ENCODE peak calls at places on chromosomes 11 and 22, in nine cellular contexts. One of them, this sample, is unnamed.

GRCh38 chr11:123063396-123064267 is 1.7 kb upstream of the HSPA8 start:
- DNase-seq in NT2/D1: peak
- DNase-seq in stomach: peak
- DNase-seq in GM12865: peak
- DNase-seq in HL-60: peak
- DNase-seq in effector memory CD4-positive, alpha-beta T cell: no peak
- DNase-seq in esophagus squamous epithelium: no peak
- DNase-seq in colonic mucosa: peak
- DNase-seq in fibroblast of pulmonary artery: peak
- DNase-seq in this sample: peak

GRCh38 chr11:59755701-59756495 is 722 bp downstream of the STX3 start:
- DNase-seq in fibroblast of pulmonary artery: peak
- DNase-seq in NT2/D1: peak
- DNase-seq in esophagus squamous epithelium: no peak
- DNase-seq in HL-60: peak
- DNase-seq in effector memory CD4-positive, alpha-beta T cell: peak
- DNase-seq in stomach: peak
- DNase-seq in GM12865: no peak
- DNase-seq in colonic mucosa: peak
- DNase-seq in this sample: peak

GRCh38 chr22:42881982-42882656 is 25.0 kb upstream of the ARFGAP3 start:
- DNase-seq in HL-60: no peak
- DNase-seq in NT2/D1: no peak
- DNase-seq in effector memory CD4-positive, alpha-beta T cell: no peak
- DNase-seq in esophagus squamous epithelium: no peak
- DNase-seq in colonic mucosa: no peak
- DNase-seq in stomach: peak
- DNase-seq in GM12865: no peak
- DNase-seq in fibroblast of pulmonary artery: no peak
- DNase-seq in this sample: no peak

GRCh38 chr11:68770781-68771180 is 19.5 kb upstream of the TESMIN start:
- DNase-seq in GM12865: no peak
- DNase-seq in esophagus squamous epithelium: no peak
- DNase-seq in stomach: no peak
- DNase-seq in HL-60: no peak
- DNase-seq in NT2/D1: no peak
- DNase-seq in effector memory CD4-positive, alpha-beta T cell: no peak
- DNase-seq in colonic mucosa: no peak
- DNase-seq in fibroblast of pulmonary artery: no peak
- DNase-seq in this sample: no peak

GRCh38 chr11:64361659-64362058 is 2.7 kb downstream of the RPS6KA4 start:
- DNase-seq in stomach: no peak
- DNase-seq in esophagus squamous epithelium: no peak
- DNase-seq in fibroblast of pulmonary artery: no peak
- DNase-seq in NT2/D1: no peak
- DNase-seq in HL-60: no peak
- DNase-seq in effector memory CD4-positive, alpha-beta T cell: no peak
- DNase-seq in GM12865: no peak
- DNase-seq in colonic mucosa: no peak
- DNase-seq in this sample: no peak

GRCh38 chr22:40021401-40022000 is 26.7 kb downstream of the FAM83F start:
- DNase-seq in stomach: no peak
- DNase-seq in esophagus squamous epithelium: no peak
- DNase-seq in HL-60: no peak
- DNase-seq in GM12865: no peak
- DNase-seq in colonic mucosa: no peak
- DNase-seq in effector memory CD4-positive, alpha-beta T cell: no peak
- DNase-seq in fibroblast of pulmonary artery: no peak
- DNase-seq in NT2/D1: no peak
- DNase-seq in this sample: no peak

GRCh38 chr22:29231971-29232959 is 26.6 kb downstream of the EMID1 start:
- DNase-seq in HL-60: no peak
- DNase-seq in stomach: peak
- DNase-seq in esophagus squamous epithelium: no peak
- DNase-seq in NT2/D1: no peak
- DNase-seq in GM12865: no peak
- DNase-seq in colonic mucosa: no peak
- DNase-seq in effector memory CD4-positive, alpha-beta T cell: no peak
- DNase-seq in fibroblast of pulmonary artery: peak
- DNase-seq in this sample: no peak

GRCh38 chr11:114847599-114847998 is 169.3 kb downstream of the NXPE2 start:
- DNase-seq in effector memory CD4-positive, alpha-beta T cell: no peak
- DNase-seq in NT2/D1: no peak
- DNase-seq in esophagus squamous epithelium: no peak
- DNase-seq in stomach: no peak
- DNase-seq in fibroblast of pulmonary artery: no peak
- DNase-seq in HL-60: no peak
- DNase-seq in colonic mucosa: no peak
- DNase-seq in GM12865: no peak
- DNase-seq in this sample: no peak

GRCh38 chr11:24496728-24497396 is at the start of gene LUZP2:
- DNase-seq in fibroblast of pulmonary artery: peak
- DNase-seq in HL-60: no peak
- DNase-seq in GM12865: no peak
- DNase-seq in effector memory CD4-positive, alpha-beta T cell: no peak
- DNase-seq in NT2/D1: peak
- DNase-seq in esophagus squamous epithelium: no peak
- DNase-seq in colonic mucosa: peak
- DNase-seq in stomach: no peak
- DNase-seq in this sample: peak

GRCh38 chr11:113587318-113587739 is 112.1 kb upstream of the DRD2 start:
- DNase-seq in GM12865: peak
- DNase-seq in NT2/D1: no peak
- DNase-seq in esophagus squamous epithelium: no peak
- DNase-seq in effector memory CD4-positive, alpha-beta T cell: no peak
- DNase-seq in colonic mucosa: no peak
- DNase-seq in HL-60: no peak
- DNase-seq in stomach: no peak
- DNase-seq in fibroblast of pulmonary artery: no peak
- DNase-seq in this sample: peak

GRCh38 chr22:49530671-49531532 is 296.8 kb downstream of the BRD1 start:
- DNase-seq in NT2/D1: no peak
- DNase-seq in stomach: no peak
- DNase-seq in GM12865: no peak
- DNase-seq in fibroblast of pulmonary artery: no peak
- DNase-seq in esophagus squamous epithelium: no peak
- DNase-seq in HL-60: no peak
- DNase-seq in effector memory CD4-positive, alpha-beta T cell: no peak
- DNase-seq in colonic mucosa: no peak
- DNase-seq in this sample: no peak

GRCh38 chr22:26893034-26893710 is 235.8 kb downstream of the MIAT start:
- DNase-seq in esophagus squamous epithelium: no peak
- DNase-seq in fibroblast of pulmonary artery: no peak
- DNase-seq in GM12865: no peak
- DNase-seq in stomach: no peak
- DNase-seq in colonic mucosa: no peak
- DNase-seq in NT2/D1: no peak
- DNase-seq in effector memory CD4-positive, alpha-beta T cell: no peak
- DNase-seq in HL-60: no peak
- DNase-seq in this sample: no peak

GRCh38 chr11:59769086-59769485 is 13.9 kb downstream of the STX3 start:
- DNase-seq in GM12865: no peak
- DNase-seq in stomach: no peak
- DNase-seq in effector memory CD4-positive, alpha-beta T cell: no peak
- DNase-seq in colonic mucosa: no peak
- DNase-seq in esophagus squamous epithelium: no peak
- DNase-seq in NT2/D1: no peak
- DNase-seq in HL-60: no peak
- DNase-seq in fibroblast of pulmonary artery: peak
- DNase-seq in this sample: no peak

GRCh38 chr22:42868751-42869251 is 11.7 kb upstream of the ARFGAP3 start:
- DNase-seq in NT2/D1: no peak
- DNase-seq in effector memory CD4-positive, alpha-beta T cell: no peak
- DNase-seq in GM12865: no peak
- DNase-seq in HL-60: no peak
- DNase-seq in fibroblast of pulmonary artery: no peak
- DNase-seq in stomach: peak
- DNase-seq in colonic mucosa: no peak
- DNase-seq in esophagus squamous epithelium: no peak
- DNase-seq in this sample: peak

GRCh38 chr11:22426915-22427314 is 88.7 kb downstream of the SLC17A6 start:
- DNase-seq in NT2/D1: no peak
- DNase-seq in stomach: no peak
- DNase-seq in GM12865: no peak
- DNase-seq in colonic mucosa: no peak
- DNase-seq in esophagus squamous epithelium: no peak
- DNase-seq in HL-60: no peak
- DNase-seq in fibroblast of pulmonary artery: no peak
- DNase-seq in effector memory CD4-positive, alpha-beta T cell: no peak
- DNase-seq in this sample: no peak

GRCh38 chr22:21010426-21011113 is 4.4 kb upstream of the P2RX6 start:
- DNase-seq in esophagus squamous epithelium: no peak
- DNase-seq in stomach: no peak
- DNase-seq in NT2/D1: no peak
- DNase-seq in fibroblast of pulmonary artery: no peak
- DNase-seq in colonic mucosa: no peak
- DNase-seq in HL-60: no peak
- DNase-seq in effector memory CD4-positive, alpha-beta T cell: no peak
- DNase-seq in GM12865: no peak
- DNase-seq in this sample: no peak
- H3K4me3 ChIP-seq in esophagus squamous epithelium: no peak
- H3K4me3 ChIP-seq in stomach: no peak
- H3K4me3 ChIP-seq in NT2/D1: no peak
- H3K4me3 ChIP-seq in fibroblast of pulmonary artery: no peak
- H3K4me3 ChIP-seq in colonic mucosa: no peak
- H3K4me3 ChIP-seq in HL-60: no peak
- H3K4me3 ChIP-seq in effector memory CD4-positive, alpha-beta T cell: no peak
- H3K4me3 ChIP-seq in GM12865: no peak
- H3K4me3 ChIP-seq in this sample: no peak

GRCh38 chr11:44562836-44563460 is 2.5 kb upstream of the CD82 start:
- DNase-seq in esophagus squamous epithelium: no peak
- DNase-seq in GM12865: no peak
- DNase-seq in colonic mucosa: no peak
- DNase-seq in HL-60: no peak
- DNase-seq in stomach: no peak
- DNase-seq in NT2/D1: no peak
- DNase-seq in effector memory CD4-positive, alpha-beta T cell: no peak
- DNase-seq in fibroblast of pulmonary artery: no peak
- DNase-seq in this sample: no peak
- H3K4me3 ChIP-seq in esophagus squamous epithelium: no peak
- H3K4me3 ChIP-seq in GM12865: no peak
- H3K4me3 ChIP-seq in colonic mucosa: no peak
- H3K4me3 ChIP-seq in HL-60: no peak
- H3K4me3 ChIP-seq in stomach: no peak
- H3K4me3 ChIP-seq in NT2/D1: no peak
- H3K4me3 ChIP-seq in effector memory CD4-positive, alpha-beta T cell: no peak
- H3K4me3 ChIP-seq in fibroblast of pulmonary artery: no peak
- H3K4me3 ChIP-seq in this sample: no peak

DNA sequence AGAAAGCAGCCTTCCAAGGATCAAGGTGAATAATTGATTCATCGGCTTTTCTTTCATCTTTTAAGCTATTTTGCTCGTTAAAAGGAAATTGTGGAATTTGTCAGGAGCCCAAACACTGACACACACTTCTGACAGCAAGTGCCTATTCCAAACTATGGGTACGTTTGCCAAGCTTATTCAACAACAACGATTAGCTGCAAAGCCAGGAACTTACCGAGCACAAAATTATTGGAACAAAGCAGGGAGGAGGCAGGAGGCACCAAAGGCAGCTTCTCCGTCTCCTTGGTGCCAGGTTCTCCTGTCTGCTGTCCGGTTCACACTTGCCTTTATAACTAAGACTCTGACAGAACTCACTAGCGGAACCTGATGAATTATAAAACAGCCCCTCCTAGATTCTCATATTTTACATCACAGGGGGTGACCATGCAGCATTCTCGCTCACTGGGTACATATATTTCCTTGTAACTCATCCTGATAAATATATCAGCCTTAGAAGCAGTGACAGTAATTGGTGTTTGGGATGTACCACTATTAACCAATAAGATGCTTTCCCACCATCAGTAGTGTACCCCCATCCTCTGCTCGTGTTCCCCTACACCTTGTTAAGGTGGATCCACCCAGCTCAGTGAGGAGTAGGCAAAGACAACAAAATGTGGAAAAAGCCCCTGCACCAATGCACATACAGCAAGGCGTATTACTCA is 395.9 kb upstream of the CCDC90B start:
- DNase-seq in stomach: no peak
- DNase-seq in colonic mucosa: no peak
- DNase-seq in esophagus squamous epithelium: no peak
- DNase-seq in NT2/D1: no peak
- DNase-seq in effector memory CD4-positive, alpha-beta T cell: no peak
- DNase-seq in GM12865: no peak
- DNase-seq in HL-60: no peak
- DNase-seq in fibroblast of pulmonary artery: no peak
- DNase-seq in this sample: no peak
- H3K4me3 ChIP-seq in stomach: peak
- H3K4me3 ChIP-seq in colonic mucosa: no peak
- H3K4me3 ChIP-seq in esophagus squamous epithelium: peak
- H3K4me3 ChIP-seq in NT2/D1: no peak
- H3K4me3 ChIP-seq in effector memory CD4-positive, alpha-beta T cell: no peak
- H3K4me3 ChIP-seq in GM12865: no peak
- H3K4me3 ChIP-seq in HL-60: no peak
- H3K4me3 ChIP-seq in fibroblast of pulmonary artery: no peak
- H3K4me3 ChIP-seq in this sample: no peak

GRCh38 chr22:41524809-41525449 is 19.3 kb downstream of the POLR3H start:
- DNase-seq in stomach: peak
- DNase-seq in esophagus squamous epithelium: no peak
- DNase-seq in NT2/D1: no peak
- DNase-seq in HL-60: peak
- DNase-seq in GM12865: peak
- DNase-seq in fibroblast of pulmonary artery: no peak
- DNase-seq in effector memory CD4-positive, alpha-beta T cell: no peak
- DNase-seq in colonic mucosa: peak
- DNase-seq in this sample: no peak
- H3K4me3 ChIP-seq in stomach: no peak
- H3K4me3 ChIP-seq in esophagus squamous epithelium: no peak
- H3K4me3 ChIP-seq in NT2/D1: no peak
- H3K4me3 ChIP-seq in HL-60: no peak
- H3K4me3 ChIP-seq in GM12865: no peak
- H3K4me3 ChIP-seq in fibroblast of pulmonary artery: no peak
- H3K4me3 ChIP-seq in effector memory CD4-positive, alpha-beta T cell: no peak
- H3K4me3 ChIP-seq in colonic mucosa: no peak
- H3K4me3 ChIP-seq in this sample: no peak

DNA sequence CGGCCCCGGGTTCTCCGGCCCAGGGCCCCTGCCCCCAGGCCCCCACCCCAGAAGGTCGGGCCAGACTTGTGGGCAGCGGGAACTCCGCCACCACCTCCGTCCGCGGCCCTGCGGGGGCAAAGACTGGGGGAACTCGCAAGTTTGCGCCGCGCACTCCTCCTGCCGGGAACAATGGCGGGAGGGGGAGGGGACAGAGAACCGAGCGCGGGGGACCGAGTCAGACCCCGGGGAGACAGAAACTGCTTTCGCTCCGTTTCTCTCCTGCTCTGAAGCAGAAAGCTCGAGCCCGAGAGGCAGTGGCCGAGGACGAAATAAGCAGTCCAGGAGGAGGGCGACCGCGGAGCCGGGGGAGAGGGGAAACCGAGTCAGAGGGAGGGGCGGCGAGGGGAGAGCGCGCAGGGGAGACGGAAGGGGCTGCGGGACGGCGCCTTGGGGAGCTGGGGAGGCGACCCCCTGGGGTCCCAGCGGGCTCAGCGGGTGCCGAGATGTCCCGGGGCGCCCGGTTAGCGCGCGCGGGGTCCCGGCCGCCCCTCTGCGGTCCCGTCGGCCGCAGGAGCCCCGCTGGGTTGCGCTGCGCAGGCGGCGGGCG is 553 bp downstream of the TP53I11 start:
- DNase-seq in HL-60: no peak
- DNase-seq in stomach: peak
- DNase-seq in fibroblast of pulmonary artery: no peak
- DNase-seq in colonic mucosa: peak
- DNase-seq in esophagus squamous epithelium: no peak
- DNase-seq in effector memory CD4-positive, alpha-beta T cell: no peak
- DNase-seq in GM12865: no peak
- DNase-seq in NT2/D1: no peak
- DNase-seq in this sample: no peak
- H3K4me3 ChIP-seq in HL-60: peak
- H3K4me3 ChIP-seq in stomach: peak
- H3K4me3 ChIP-seq in fibroblast of pulmonary artery: peak
- H3K4me3 ChIP-seq in colonic mucosa: peak
- H3K4me3 ChIP-seq in esophagus squamous epithelium: peak
- H3K4me3 ChIP-seq in effector memory CD4-positive, alpha-beta T cell: peak
- H3K4me3 ChIP-seq in GM12865: no peak
- H3K4me3 ChIP-seq in NT2/D1: peak
- H3K4me3 ChIP-seq in this sample: peak

This sample was measured in astrocyte of the spinal cord.